ENCODE peak calls at places on chromosomes 11 and 22, in six cellular contexts. One of them, this sample, is unnamed.

GRCh38 chr11:60950933-60951610 is 904 bp downstream of the SLC15A3 start:
- DNase-seq in right atrium auricular region: no peak
- DNase-seq in upper lobe of right lung: peak
- DNase-seq in osteoblast: peak
- DNase-seq in hepatocyte: peak
- DNase-seq in fibroblast of lung: peak
- DNase-seq in this sample: no peak

GRCh38 chr11:11973866-11974265 is 34.6 kb downstream of the DKK3 start:
- DNase-seq in right atrium auricular region: no peak
- DNase-seq in fibroblast of lung: no peak
- DNase-seq in upper lobe of right lung: peak
- DNase-seq in hepatocyte: no peak
- DNase-seq in osteoblast: peak
- DNase-seq in this sample: no peak

GRCh38 chr11:25755918-25756584 is 575.9 kb upstream of the ANO3 start:
- DNase-seq in osteoblast: no peak
- DNase-seq in fibroblast of lung: no peak
- DNase-seq in right atrium auricular region: no peak
- DNase-seq in hepatocyte: no peak
- DNase-seq in upper lobe of right lung: no peak
- DNase-seq in this sample: peak

GRCh38 chr11:69934861-69935494 is 115.8 kb upstream of the FGF3 start:
- DNase-seq in upper lobe of right lung: peak
- DNase-seq in hepatocyte: no peak
- DNase-seq in fibroblast of lung: no peak
- DNase-seq in right atrium auricular region: no peak
- DNase-seq in osteoblast: peak
- DNase-seq in this sample: peak

GRCh38 chr11:75706260-75706729 is 11.3 kb upstream of the MOGAT2 start:
- DNase-seq in hepatocyte: peak
- DNase-seq in fibroblast of lung: peak
- DNase-seq in upper lobe of right lung: peak
- DNase-seq in osteoblast: peak
- DNase-seq in right atrium auricular region: peak
- DNase-seq in this sample: peak

GRCh38 chr22:31139866-31140716 is at the start of gene PLA2G3:
- DNase-seq in right atrium auricular region: no peak
- DNase-seq in osteoblast: peak
- DNase-seq in hepatocyte: peak
- DNase-seq in upper lobe of right lung: peak
- DNase-seq in fibroblast of lung: peak
- DNase-seq in this sample: no peak

GRCh38 chr11:6622261-6623171 is 3.3 kb upstream of the TPP1 start:
- DNase-seq in right atrium auricular region: no peak
- DNase-seq in upper lobe of right lung: no peak
- DNase-seq in fibroblast of lung: no peak
- DNase-seq in hepatocyte: no peak
- DNase-seq in osteoblast: peak
- DNase-seq in this sample: peak

GRCh38 chr22:46965552-46966494 is 203.4 kb downstream of the TBC1D22A start:
- DNase-seq in right atrium auricular region: no peak
- DNase-seq in fibroblast of lung: no peak
- DNase-seq in upper lobe of right lung: no peak
- DNase-seq in osteoblast: peak
- DNase-seq in hepatocyte: no peak
- DNase-seq in this sample: no peak

GRCh38 chr11:112127056-112127455 is 36.8 kb downstream of the IL18 start:
- DNase-seq in hepatocyte: no peak
- DNase-seq in right atrium auricular region: no peak
- DNase-seq in osteoblast: no peak
- DNase-seq in fibroblast of lung: no peak
- DNase-seq in upper lobe of right lung: no peak
- DNase-seq in this sample: no peak

GRCh38 chr11:17613428-17613962 is 66.4 kb downstream of the OTOG start:
- DNase-seq in hepatocyte: no peak
- DNase-seq in fibroblast of lung: no peak
- DNase-seq in upper lobe of right lung: no peak
- DNase-seq in osteoblast: no peak
- DNase-seq in right atrium auricular region: peak
- DNase-seq in this sample: no peak

GRCh38 chr11:81987829-81988472 is 745.7 kb downstream of the FAM181B start:
- DNase-seq in hepatocyte: peak
- DNase-seq in upper lobe of right lung: no peak
- DNase-seq in right atrium auricular region: peak
- DNase-seq in fibroblast of lung: peak
- DNase-seq in osteoblast: peak
- DNase-seq in this sample: no peak

GRCh38 chr11:15969281-15969680 is 387.1 kb downstream of the SOX6 start:
- DNase-seq in hepatocyte: peak
- DNase-seq in upper lobe of right lung: no peak
- DNase-seq in fibroblast of lung: peak
- DNase-seq in osteoblast: no peak
- DNase-seq in right atrium auricular region: peak
- DNase-seq in this sample: no peak

GRCh38 chr11:44361883-44362282 is 51.9 kb upstream of the ALX4 start:
- DNase-seq in upper lobe of right lung: no peak
- DNase-seq in right atrium auricular region: no peak
- DNase-seq in fibroblast of lung: no peak
- DNase-seq in osteoblast: no peak
- DNase-seq in hepatocyte: no peak
- DNase-seq in this sample: no peak

GRCh38 chr11:110082899-110083298 is 10.3 kb upstream of the ZC3H12C start:
- DNase-seq in fibroblast of lung: no peak
- DNase-seq in osteoblast: no peak
- DNase-seq in upper lobe of right lung: no peak
- DNase-seq in right atrium auricular region: no peak
- DNase-seq in hepatocyte: no peak
- DNase-seq in this sample: no peak

GRCh38 chr22:37449281-37449680 is 22.0 kb upstream of the ELFN2 start:
- DNase-seq in osteoblast: no peak
- DNase-seq in fibroblast of lung: no peak
- DNase-seq in right atrium auricular region: no peak
- DNase-seq in upper lobe of right lung: no peak
- DNase-seq in hepatocyte: no peak
- DNase-seq in this sample: no peak

GRCh38 chr22:35205141-35205775 is 52.0 kb upstream of the HMGXB4 start:
- DNase-seq in fibroblast of lung: no peak
- DNase-seq in hepatocyte: no peak
- DNase-seq in upper lobe of right lung: no peak
- DNase-seq in right atrium auricular region: no peak
- DNase-seq in osteoblast: no peak
- DNase-seq in this sample: no peak

GRCh38 chr11:59918987-59919589 is 19.1 kb upstream of the OOSP1 start:
- DNase-seq in right atrium auricular region: no peak
- DNase-seq in upper lobe of right lung: no peak
- DNase-seq in fibroblast of lung: no peak
- DNase-seq in osteoblast: no peak
- DNase-seq in hepatocyte: peak
- DNase-seq in this sample: no peak

GRCh38 chr22:37906364-37907008 is 389 bp downstream of the MICALL1 start:
- DNase-seq in upper lobe of right lung: no peak
- DNase-seq in osteoblast: peak
- DNase-seq in right atrium auricular region: no peak
- DNase-seq in hepatocyte: no peak
- DNase-seq in fibroblast of lung: no peak
- DNase-seq in this sample: peak

GRCh38 chr11:15507592-15507991 is 392.9 kb downstream of the INSC start:
- DNase-seq in osteoblast: no peak
- DNase-seq in fibroblast of lung: peak
- DNase-seq in hepatocyte: peak
- DNase-seq in upper lobe of right lung: no peak
- DNase-seq in right atrium auricular region: no peak
- DNase-seq in this sample: no peak

GRCh38 chr11:36233226-36233625 is 56.0 kb downstream of the COMMD9 start:
- DNase-seq in right atrium auricular region: no peak
- DNase-seq in osteoblast: no peak
- DNase-seq in fibroblast of lung: peak
- DNase-seq in upper lobe of right lung: no peak
- DNase-seq in hepatocyte: no peak
- DNase-seq in this sample: no peak

GRCh38 chr11:79185351-79185750 is 255.5 kb downstream of the TENM4 start:
- DNase-seq in upper lobe of right lung: no peak
- DNase-seq in fibroblast of lung: no peak
- DNase-seq in hepatocyte: no peak
- DNase-seq in osteoblast: no peak
- DNase-seq in right atrium auricular region: no peak
- DNase-seq in this sample: no peak

GRCh38 chr11:80293293-80293692 is 852.5 kb upstream of the TENM4 start:
- DNase-seq in upper lobe of right lung: no peak
- DNase-seq in hepatocyte: no peak
- DNase-seq in osteoblast: no peak
- DNase-seq in right atrium auricular region: no peak
- DNase-seq in fibroblast of lung: no peak
- DNase-seq in this sample: no peak

GRCh38 chr22:40679249-40679963 is at the start of gene MCHR1:
- DNase-seq in osteoblast: no peak
- DNase-seq in upper lobe of right lung: no peak
- DNase-seq in hepatocyte: peak
- DNase-seq in fibroblast of lung: no peak
- DNase-seq in right atrium auricular region: no peak
- DNase-seq in this sample: no peak

GRCh38 chr11:27524155-27524554 is 17.6 kb upstream of the LIN7C start:
- DNase-seq in upper lobe of right lung: no peak
- DNase-seq in right atrium auricular region: no peak
- DNase-seq in fibroblast of lung: peak
- DNase-seq in hepatocyte: no peak
- DNase-seq in osteoblast: no peak
- DNase-seq in this sample: no peak
- TF ChIP-seq CTCF in upper lobe of right lung: no peak
- TF ChIP-seq CTCF in right atrium auricular region: no peak
- TF ChIP-seq CTCF in fibroblast of lung: no peak
- TF ChIP-seq CTCF in hepatocyte: no peak
- TF ChIP-seq CTCF in osteoblast: peak
- TF ChIP-seq CTCF in this sample: no peak

GRCh38 chr11:128694618-128695481 is 978 bp downstream of the FLI1 start:
- DNase-seq in fibroblast of lung: peak
- DNase-seq in upper lobe of right lung: peak
- DNase-seq in osteoblast: peak
- DNase-seq in right atrium auricular region: no peak
- DNase-seq in hepatocyte: no peak
- DNase-seq in this sample: no peak
- H3K27ac ChIP-seq in fibroblast of lung: peak
- H3K27ac ChIP-seq in upper lobe of right lung: peak
- H3K27ac ChIP-seq in osteoblast: peak
- H3K27ac ChIP-seq in right atrium auricular region: peak
- H3K27ac ChIP-seq in hepatocyte: peak
- H3K27ac ChIP-seq in this sample: peak

GRCh38 chr11:114058871-114059277 is 637 bp upstream of the ZBTB16 start:
- DNase-seq in fibroblast of lung: no peak
- DNase-seq in right atrium auricular region: no peak
- DNase-seq in osteoblast: no peak
- DNase-seq in hepatocyte: peak
- DNase-seq in upper lobe of right lung: peak
- DNase-seq in this sample: no peak

GRCh38 chr11:114058026-114058706 is 1.3 kb upstream of the ZBTB16 start:
- DNase-seq in right atrium auricular region: no peak
- DNase-seq in fibroblast of lung: peak
- DNase-seq in upper lobe of right lung: peak
- DNase-seq in osteoblast: no peak
- DNase-seq in hepatocyte: peak
- DNase-seq in this sample: peak

GRCh38 chr11:114060402-114061052 is 1.0 kb downstream of the ZBTB16 start:
- DNase-seq in upper lobe of right lung: peak
- DNase-seq in fibroblast of lung: no peak
- DNase-seq in osteoblast: peak
- DNase-seq in hepatocyte: peak
- DNase-seq in right atrium auricular region: no peak
- DNase-seq in this sample: peak

GRCh38 chr11:114059984-114060401 is 482 bp downstream of the ZBTB16 start:
- DNase-seq in fibroblast of lung: peak
- DNase-seq in upper lobe of right lung: no peak
- DNase-seq in right atrium auricular region: no peak
- DNase-seq in hepatocyte: no peak
- DNase-seq in osteoblast: no peak
- DNase-seq in this sample: peak

GRCh38 chr11:114059278-114059983 is at the start of gene ZBTB16:
- DNase-seq in upper lobe of right lung: peak
- DNase-seq in fibroblast of lung: peak
- DNase-seq in osteoblast: peak
- DNase-seq in right atrium auricular region: peak
- DNase-seq in hepatocyte: peak
- DNase-seq in this sample: peak
- TF ChIP-seq CTCF in upper lobe of right lung: no peak
- TF ChIP-seq CTCF in fibroblast of lung: no peak
- TF ChIP-seq CTCF in osteoblast: no peak
- TF ChIP-seq CTCF in right atrium auricular region: no peak
- TF ChIP-seq CTCF in hepatocyte: peak
- TF ChIP-seq CTCF in this sample: no peak

GRCh38 chr22:19872779-19873137 is 18.1 kb upstream of the GNB1L start:
- DNase-seq in osteoblast: peak
- DNase-seq in right atrium auricular region: no peak
- DNase-seq in fibroblast of lung: no peak
- DNase-seq in hepatocyte: no peak
- DNase-seq in upper lobe of right lung: peak
- DNase-seq in this sample: no peak

GRCh38 chr22:19873960-19874306 is 19.3 kb upstream of the GNB1L start:
- DNase-seq in hepatocyte: no peak
- DNase-seq in fibroblast of lung: no peak
- DNase-seq in upper lobe of right lung: no peak
- DNase-seq in right atrium auricular region: no peak
- DNase-seq in osteoblast: peak
- DNase-seq in this sample: no peak

GRCh38 chr22:19874307-19875060 is 19.8 kb upstream of the GNB1L start:
- DNase-seq in upper lobe of right lung: peak
- DNase-seq in right atrium auricular region: no peak
- DNase-seq in hepatocyte: no peak
- DNase-seq in osteoblast: peak
- DNase-seq in fibroblast of lung: no peak
- DNase-seq in this sample: peak

GRCh38 chr22:19871845-19872778 is 17.4 kb upstream of the GNB1L start:
- DNase-seq in fibroblast of lung: no peak
- DNase-seq in osteoblast: peak
- DNase-seq in upper lobe of right lung: peak
- DNase-seq in right atrium auricular region: no peak
- DNase-seq in hepatocyte: no peak
- DNase-seq in this sample: no peak

DNA sequence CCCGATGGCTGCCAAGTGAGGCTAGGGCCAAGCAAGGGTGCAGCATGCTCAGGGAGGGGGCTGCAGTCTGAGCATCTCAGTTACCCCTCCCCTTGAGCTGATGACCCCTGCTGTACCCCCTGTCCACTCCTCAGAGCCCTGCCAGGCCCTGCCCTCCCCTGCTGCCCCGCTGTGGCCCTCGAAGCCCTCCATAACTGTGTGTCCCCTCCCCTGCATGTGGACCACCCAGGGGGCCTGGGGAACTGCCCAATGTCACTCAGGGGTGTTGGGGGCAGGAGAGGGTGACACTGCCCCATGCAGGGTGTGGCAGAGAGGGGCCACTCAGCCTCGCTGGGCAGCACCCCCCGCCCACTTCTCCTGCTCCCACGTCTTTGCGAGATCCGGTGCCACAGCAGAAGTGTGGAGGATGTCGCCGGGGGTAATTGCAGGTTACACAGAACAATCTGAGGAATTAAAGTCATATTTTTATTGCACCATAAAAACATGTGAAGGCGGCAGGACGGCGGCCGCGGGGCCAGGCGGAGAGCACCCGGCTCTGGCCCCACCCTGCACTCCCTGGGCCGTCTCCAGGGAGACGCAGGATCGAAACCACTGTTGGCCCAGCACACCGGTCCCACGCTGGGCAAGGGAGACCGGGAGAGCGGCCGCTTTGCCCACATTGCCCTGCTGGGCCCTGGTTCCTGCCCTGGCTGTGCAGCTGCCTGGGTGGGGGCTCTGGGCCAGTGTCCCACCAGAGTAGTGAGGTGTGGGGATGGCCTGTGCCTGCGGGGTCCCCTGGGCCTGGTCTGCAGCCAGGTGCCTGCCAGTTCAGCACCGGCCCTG is 18.7 kb upstream of the GNB1L start:
- DNase-seq in hepatocyte: no peak
- DNase-seq in right atrium auricular region: no peak
- DNase-seq in fibroblast of lung: no peak
- DNase-seq in osteoblast: peak
- DNase-seq in upper lobe of right lung: peak
- DNase-seq in this sample: no peak
- H3K27ac ChIP-seq in hepatocyte: no peak
- H3K27ac ChIP-seq in right atrium auricular region: no peak
- H3K27ac ChIP-seq in fibroblast of lung: no peak
- H3K27ac ChIP-seq in osteoblast: no peak
- H3K27ac ChIP-seq in upper lobe of right lung: peak
- H3K27ac ChIP-seq in this sample: peak